ENCODE peak calls at places on chromosomes 1 and 21, in four cellular contexts. Q, E, V and X are unnamed samples.

GRCh38 chr1:75053207-75053606 is 81.0 kb upstream of the LHX8 start:
- DNase-seq in E (peak; percentile 1), V (no peak), Q (no peak), X (no peak)

GRCh38 chr1:29122662-29122986 is 1.1 kb downstream of the TMEM200B start:
- DNase-seq in Q (no peak), V (peak; percentile 52), E (peak; percentile 24), X (no peak)

GRCh38 chr1:182249201-182249676 is 142.4 kb downstream of the GLUL start:
- DNase-seq in Q (no peak), V (peak; percentile 69), E (peak; percentile 44), X (no peak)

GRCh38 chr21:14070968-14071367 is 139.8 kb downstream of the LIPI start:
- DNase-seq in V (no peak), Q (no peak), E (no peak), X (no peak)

GRCh38 chr1:24317081-24317480 is 2.1 kb upstream of the GRHL3 start:
- DNase-seq in Q (no peak), V (no peak), E (peak; percentile 99), X (no peak)

GRCh38 chr1:172745014-172745413 is 86.1 kb downstream of the FASLG start:
- DNase-seq in E (peak; percentile 74), Q (no peak), V (no peak), X (peak; percentile 66)

GRCh38 chr1:171869097-171869496 is 27.8 kb downstream of the DNM3 start:
- DNase-seq in V (no peak), E (peak; percentile 34), Q (no peak), X (no peak)

GRCh38 chr1:207140536-207140935 is 36.5 kb downstream of the C4BPA start:
- DNase-seq in E (peak; percentile 84), V (no peak), Q (no peak), X (no peak)

GRCh38 chr1:62040450-62040849 is 154.2 kb upstream of the L1TD1 start:
- DNase-seq in E (peak; percentile 42), V (no peak), Q (no peak), X (no peak)

GRCh38 chr1:1207254-1207902 is 986 bp upstream of the TNFRSF18 start:
- DNase-seq in Q (no peak), V (peak; percentile 9), E (no peak), X (no peak)

GRCh38 chr1:155463865-155464264 is 98.7 kb downstream of the ASH1L start:
- DNase-seq in V (no peak), E (peak; percentile 55), Q (no peak), X (peak; percentile 26)

GRCh38 chr1:22949807-22950462 is 22.7 kb downstream of the LACTBL1 start:
- DNase-seq in Q (no peak), V (no peak), E (no peak), X (no peak)

GRCh38 chr1:167219646-167220536 is 795 bp upstream of the POU2F1 start:
- DNase-seq in E (peak; percentile 80), Q (peak; percentile 96), V (peak; percentile 86), X (no peak)

GRCh38 chr1:119040906-119041305 is 52.8 kb upstream of the TBX15 start:
- DNase-seq in E (no peak), Q (no peak), V (peak; percentile 39), X (no peak)

GRCh38 chr1:53629101-53629691 is 109.8 kb downstream of the GLIS1 start:
- DNase-seq in E (no peak), V (no peak), Q (peak; percentile 44), X (no peak)

GRCh38 chr1:117026361-117026760 is 24.8 kb downstream of the CD101 start:
- DNase-seq in V (no peak), E (no peak), Q (no peak), X (no peak)

GRCh38 chr1:74729741-74730478 is 2.9 kb downstream of the CRYZ start:
- DNase-seq in V (peak; percentile 24), E (peak; percentile 22), Q (no peak), X (no peak)

GRCh38 chr1:3231826-3232225 is 162.8 kb downstream of the PRDM16 start:
- DNase-seq in V (no peak), E (no peak), Q (no peak), X (no peak)

GRCh38 chr21:39208624-39209333 is 25.5 kb upstream of the PSMG1 start:
- DNase-seq in V (no peak), Q (no peak), E (no peak), X (no peak)

GRCh38 chr21:40707271-40707670 is 139.7 kb downstream of the DSCAM start:
- DNase-seq in V (no peak), E (peak; percentile 69), Q (no peak), X (no peak)

GRCh38 chr1:234779160-234779538 is 169.2 kb upstream of the IRF2BP2 start:
- DNase-seq in Q (peak; percentile 81), E (no peak), V (no peak), X (no peak)

GRCh38 chr1:63877021-63877767 is 103.4 kb downstream of the ROR1 start:
- DNase-seq in E (no peak), Q (no peak), V (no peak), X (no peak)
- H3K4me3 ChIP-seq in E (no peak overlapping the region), Q (no peak overlapping the region), V (no peak overlapping the region), X (no peak overlapping the region)

GRCh38 chr1:114587203-114587991 is 6.0 kb upstream of the BCAS2 start:
- DNase-seq in Q (no peak), V (no peak), E (no peak), X (no peak)
- H3K4me3 ChIP-seq in Q (no peak overlapping the region), V (peak overlapping the region; percentile 37), E (no peak overlapping the region), X (no peak overlapping the region)

GRCh38 chr1:12170263-12170671 is 3.5 kb downstream of the TNFRSF1B start:
- DNase-seq in V (peak; percentile 88), Q (peak; percentile 71), E (no peak), X (no peak)
- H3K4me3 ChIP-seq in V (no peak overlapping the region), Q (peak overlapping the region; percentile 91), E (no peak overlapping the region), X (no peak overlapping the region)

GRCh38 chr1:32701951-32702598 is 495 bp downstream of the SYNC start:
- DNase-seq in V (no peak), E (peak; percentile 42), Q (peak; percentile 76), X (no peak)
- H3K4me3 ChIP-seq in V (peak overlapping the region; percentile 46), E (peak overlapping the region; percentile 61), Q (peak overlapping the region; percentile 33), X (peak overlapping the region; percentile 84)

GRCh38 chr1:145935708-145936107 is 8.4 kb upstream of the RBM8A start:
- DNase-seq in Q (no peak), V (no peak), E (no peak), X (no peak)

DNA sequence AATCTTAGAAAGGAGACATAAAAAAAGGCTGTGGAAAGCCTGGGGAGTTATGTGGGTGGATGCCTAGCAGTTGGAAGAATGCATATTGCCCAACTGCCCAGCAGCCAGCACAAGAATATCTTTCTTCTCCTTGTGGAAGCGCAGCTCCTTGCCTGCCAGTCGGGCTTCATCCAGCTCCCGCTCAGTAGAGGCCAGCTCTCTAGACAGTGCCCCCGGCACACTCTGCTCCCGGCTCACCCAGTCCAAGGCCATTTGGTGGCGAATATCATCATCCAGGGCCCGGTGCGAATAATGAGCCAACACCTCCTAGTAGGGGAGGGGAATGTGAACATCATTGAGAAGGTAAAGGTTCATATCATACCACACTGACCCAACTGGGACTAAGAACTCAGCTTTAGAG is 9.0 kb upstream of the RBM8A start:
- DNase-seq in Q (no peak), E (no peak), V (no peak), X (no peak)
- H3K4me3 ChIP-seq in Q (no peak overlapping the region), E (no peak overlapping the region), V (no peak overlapping the region), X (no peak overlapping the region)

DNA sequence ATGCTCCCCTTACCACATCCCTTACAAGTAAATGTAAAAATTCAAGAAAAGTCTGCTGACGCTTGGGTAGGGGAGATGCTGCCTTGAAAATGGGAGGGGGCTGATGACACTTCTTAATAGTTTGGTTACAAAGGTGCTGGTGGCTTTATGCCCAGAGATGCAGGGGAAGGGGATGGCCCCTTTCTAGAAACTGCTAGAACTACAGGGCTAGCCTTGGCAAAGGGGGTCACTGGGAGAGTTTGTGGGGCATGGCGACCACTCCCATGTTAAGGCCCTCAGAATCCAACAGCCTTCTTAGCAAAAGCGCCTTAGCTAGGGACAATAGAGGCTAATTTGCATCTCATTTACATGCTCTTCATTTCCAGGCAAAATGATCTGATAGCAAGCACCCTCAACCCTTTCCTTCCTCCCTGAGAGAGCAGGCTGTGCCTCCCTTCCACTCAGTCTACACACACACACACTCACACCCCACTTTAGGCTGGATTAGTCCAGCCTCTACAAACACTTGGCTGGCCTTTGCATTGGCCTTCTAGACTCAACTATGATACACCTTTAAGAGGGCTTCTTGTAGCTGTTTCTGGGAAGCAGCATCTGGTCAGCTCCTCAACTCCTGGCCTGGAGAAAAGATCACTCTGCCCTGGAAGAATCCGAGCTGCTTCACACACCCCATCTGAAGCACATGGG is 1.8 kb downstream of the SEMA6C start:
- DNase-seq in Q (no peak), V (no peak), E (no peak), X (no peak)
- H3K4me3 ChIP-seq in Q (no peak overlapping the region), V (no peak overlapping the region), E (no peak overlapping the region), X (no peak overlapping the region)

GRCh38 chr1:213977486-213977842 is 10.3 kb upstream of the PROX1 start:
- DNase-seq in Q (no peak), E (no peak), V (peak; percentile 72), X (no peak)
- H3K4me3 ChIP-seq in Q (no peak overlapping the region), E (no peak overlapping the region), V (peak overlapping the region; percentile 11), X (no peak overlapping the region)